ENCODE peak calls at places on chromosome 14, in eight cellular contexts. O, Q, L, D, V, X, I and E are unnamed samples.
A peak's percentile ranks its signal among the peaks of the same experiment; 100 is the strongest.

GRCh38 chr14:73491977-73492552 is 1.3 kb downstream of the RIOX1 start:
- DNase-seq in I (no peak), X (no peak), D (no peak), L (no peak), Q (no peak), O (no peak), V (no peak), E (no peak)

GRCh38 chr14:91317381-91318313 is 73.1 kb upstream of the GPR68 start:
- DNase-seq in O (no peak), L (no peak), I (no peak), D (peak; percentile 52), V (no peak), X (no peak), Q (no peak), E (peak; percentile 95)

GRCh38 chr14:63155511-63156189 is 48.6 kb upstream of the RHOJ start:
- DNase-seq in X (no peak), D (peak; percentile 96), O (no peak), Q (no peak), V (no peak), I (peak; percentile 68), L (no peak), E (no peak)

GRCh38 chr14:35808076-35808657 is 928 bp downstream of the RALGAPA1 start:
- DNase-seq in Q (no peak), X (peak; percentile 32), L (no peak), O (no peak), V (peak; percentile 45), I (no peak), D (peak; percentile 65), E (peak; percentile 33)

GRCh38 chr14:100436745-100437406 is 113.7 kb downstream of the SLC25A47 start:
- DNase-seq in Q (no peak), D (no peak), V (no peak), I (no peak), X (no peak), L (no peak), O (no peak), E (no peak)

GRCh38 chr14:92649934-92650545 is 98.4 kb downstream of the LGMN start:
- DNase-seq in O (no peak), Q (no peak), D (no peak), V (no peak), I (peak; percentile 92), L (no peak), X (no peak), E (no peak)

GRCh38 chr14:52014601-52015267 is 25.4 kb downstream of the RTRAF start:
- DNase-seq in Q (no peak), O (peak; percentile 62), I (no peak), D (no peak), X (no peak), V (no peak), L (no peak), E (peak; percentile 54)

GRCh38 chr14:89386214-89386886 is 30.7 kb downstream of the FOXN3 start:
- DNase-seq in I (peak; percentile 22), D (peak; percentile 12), L (no peak), Q (no peak), V (no peak), O (no peak), X (no peak), E (peak; percentile 42)

GRCh38 chr14:91244501-91244901 is at the start of gene GPR68:
- DNase-seq in O (peak; percentile 79), V (peak; percentile 51), X (no peak), I (peak; percentile 73), Q (no peak), L (no peak), D (no peak), E (peak; percentile 87)

GRCh38 chr14:77248666-77249065 is 22.3 kb downstream of the NGB start:
- DNase-seq in D (no peak), L (no peak), V (no peak), Q (no peak), X (no peak), I (peak; percentile 16), O (no peak), E (no peak)

GRCh38 chr14:81555051-81555450 is 21.4 kb upstream of the SEL1L start:
- DNase-seq in V (no peak), L (no peak), D (no peak), O (no peak), Q (no peak), X (no peak), I (no peak), E (no peak)

GRCh38 chr14:71050227-71050823 is 143.1 kb downstream of the PCNX1 start:
- DNase-seq in D (peak; percentile 28), Q (no peak), O (peak; percentile 4), I (peak; percentile 20), V (no peak), L (no peak), X (no peak), E (no peak)

GRCh38 chr14:50037837-50038236 is 78.5 kb downstream of the VCPKMT start:
- DNase-seq in V (no peak), O (no peak), X (no peak), Q (no peak), L (no peak), I (no peak), D (no peak), E (no peak)
- H3K4me2 ChIP-seq in V (no peak overlapping the region), O (peak overlapping the region; percentile 51), X (no peak overlapping the region), Q (peak overlapping the region; percentile 15), L (no peak overlapping the region), I (no peak overlapping the region), D (no peak overlapping the region), E (no peak overlapping the region)

GRCh38 chr14:61438036-61438435 is 116.7 kb downstream of the PRKCH start:
- DNase-seq in I (no peak), Q (no peak), O (no peak), V (no peak), L (no peak), X (no peak), D (no peak), E (peak; percentile 42)

GRCh38 chr14:61438860-61439765 is 117.7 kb downstream of the PRKCH start:
- DNase-seq in X (peak; percentile 12), L (peak; percentile 85), Q (peak; percentile 74), D (peak; percentile 91), O (no peak), I (peak; percentile 57), V (peak; percentile 51), E (peak; percentile 57)

GRCh38 chr14:61439779-61440418 is 118.5 kb downstream of the PRKCH start:
- DNase-seq in I (no peak), D (no peak), L (no peak), X (no peak), O (no peak), Q (no peak), V (no peak), E (no peak)

GRCh38 chr14:61437383-61437782 is 116.0 kb downstream of the PRKCH start:
- DNase-seq in I (no peak), D (no peak), O (no peak), X (no peak), Q (no peak), L (no peak), V (no peak), E (no peak)

GRCh38 chr14:61438497-61438859 is 117.1 kb downstream of the PRKCH start:
- DNase-seq in L (no peak), O (no peak), Q (peak; percentile 45), V (no peak), X (no peak), I (no peak), D (no peak), E (no peak)
- H3K4me2 ChIP-seq in L (peak overlapping the region; percentile 74), O (no peak overlapping the region), Q (peak overlapping the region; percentile 77), V (no peak overlapping the region), X (no peak overlapping the region), I (no peak overlapping the region), D (peak overlapping the region; percentile 54), E (no peak overlapping the region)

GRCh38 chr14:67486890-67487289 is 1.6 kb downstream of the TMEM229B start:
- DNase-seq in I (no peak), V (no peak), D (no peak), O (no peak), L (no peak), Q (no peak), X (no peak), E (no peak)
- H3K4me2 ChIP-seq in I (no peak overlapping the region), V (no peak overlapping the region), D (no peak overlapping the region), O (no peak overlapping the region), L (no peak overlapping the region), Q (no peak overlapping the region), X (no peak overlapping the region), E (no peak overlapping the region)

DNA sequence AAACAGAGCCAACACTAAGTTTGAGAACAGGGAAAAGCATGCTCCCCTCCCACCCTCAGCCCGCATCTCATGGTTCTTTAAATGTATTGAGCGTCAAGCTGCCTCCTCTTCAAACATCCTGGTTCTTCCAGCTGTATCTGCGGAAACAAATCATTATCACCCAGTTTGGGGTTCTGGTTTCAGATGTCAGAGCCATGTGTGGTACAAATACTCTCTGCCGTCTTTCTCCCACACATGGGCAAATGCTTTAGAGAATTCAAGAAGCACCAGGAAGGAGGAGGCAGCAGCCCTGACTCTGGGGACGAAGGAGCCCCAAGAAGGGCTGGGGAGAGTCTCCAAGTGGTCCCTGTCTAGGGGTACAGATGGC is 29.2 kb downstream of the JDP2 start:
- DNase-seq in V (no peak), I (no peak), L (no peak), Q (no peak), X (no peak), O (no peak), D (no peak), E (no peak)
- H3K4me2 ChIP-seq in V (no peak overlapping the region), I (no peak overlapping the region), L (no peak overlapping the region), Q (no peak overlapping the region), X (no peak overlapping the region), O (no peak overlapping the region), D (no peak overlapping the region), E (no peak overlapping the region)

GRCh38 chr14:96037891-96038557 is 1.1 kb upstream of the C14orf132 start:
- DNase-seq in O (peak; percentile 38), L (no peak), X (no peak), I (no peak), D (no peak), V (no peak), Q (peak; percentile 34), E (no peak)
- H3K4me2 ChIP-seq in O (peak overlapping the region; percentile 97), L (no peak overlapping the region), X (no peak overlapping the region), I (no peak overlapping the region), D (no peak overlapping the region), V (peak overlapping the region; percentile 100), Q (peak overlapping the region; percentile 93), E (no peak overlapping the region)

DNA sequence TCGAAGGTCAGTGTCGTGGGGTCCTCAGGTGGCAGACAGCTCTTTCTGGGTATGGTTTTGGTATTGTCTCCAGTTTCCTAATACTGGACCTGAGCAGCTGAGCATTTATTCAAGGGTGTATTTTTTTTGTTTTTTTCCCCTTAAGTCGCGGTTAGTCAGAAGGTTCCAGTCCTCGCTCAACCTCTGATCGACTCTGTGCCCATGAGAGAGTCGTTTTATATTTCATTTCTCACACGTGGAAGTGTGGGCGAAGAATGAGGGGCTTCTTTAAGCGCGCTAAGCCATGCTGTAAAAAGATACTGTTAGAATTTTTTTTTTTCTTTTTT is 499 bp downstream of the MIPOL1 start:
- DNase-seq in L (no peak), V (no peak), D (no peak), I (no peak), O (no peak), X (no peak), Q (no peak), E (no peak)
- H3K4me2 ChIP-seq in L (peak overlapping the region; percentile 91), V (peak overlapping the region; percentile 81), D (peak overlapping the region; percentile 93), I (peak overlapping the region; percentile 86), O (peak overlapping the region; percentile 67), X (peak overlapping the region; percentile 82), Q (peak overlapping the region; percentile 86), E (no peak overlapping the region)